ENCODE peak calls at places on chromosomes 1 and 21, in eight cellular contexts. E, T, A, O, N, J, C and X are unnamed samples.

GRCh38 chr1:224544276-224544675 is 71.8 kb upstream of the CNIH3 start:
- DNase-seq in J (no peak), A (no peak), N (no peak), T (no peak), C (peak; percentile 47), O (no peak), E (no peak), X (no peak)

GRCh38 chr1:221429262-221429661 is 312.6 kb downstream of the DUSP10 start:
- DNase-seq in T (no peak), N (no peak), E (no peak), J (peak; percentile 57), C (peak; percentile 63), O (no peak), A (no peak), X (no peak)

GRCh38 chr1:42773420-42773819 is 6.4 kb downstream of the C1orf50 start:
- DNase-seq in E (no peak), J (no peak), O (no peak), N (no peak), C (no peak), A (no peak), T (no peak), X (no peak)

GRCh38 chr1:94081566-94082344 is 39.2 kb downstream of the ABCA4 start:
- DNase-seq in C (peak; percentile 91), N (no peak), T (no peak), A (no peak), O (no peak), E (no peak), J (peak; percentile 98), X (no peak)

GRCh38 chr1:77473690-77474089 is 191.9 kb downstream of the AK5 start:
- DNase-seq in N (no peak), C (peak; percentile 93), A (no peak), J (peak; percentile 79), E (no peak), O (no peak), T (no peak), X (no peak)

GRCh38 chr1:84668185-84668584 is 22.1 kb downstream of the SSX2IP start:
- DNase-seq in E (no peak), J (no peak), A (no peak), O (peak; percentile 56), N (peak; percentile 6), C (no peak), T (no peak), X (peak; percentile 51)

GRCh38 chr1:181986907-181987305 is 74.6 kb downstream of the ZNF648 start:
- DNase-seq in N (no peak), J (no peak), T (no peak), O (no peak), C (no peak), A (no peak), E (no peak), X (no peak)

GRCh38 chr1:97006044-97006676 is 284.6 kb downstream of the PTBP2 start:
- DNase-seq in T (no peak), A (peak; percentile 24), J (peak; percentile 60), E (no peak), N (no peak), O (no peak), C (peak; percentile 84), X (no peak)

GRCh38 chr1:163315773-163316374 is 5.9 kb upstream of the NUF2 start:
- DNase-seq in O (peak; percentile 83), E (no peak), N (peak; percentile 67), C (peak; percentile 68), J (peak; percentile 10), A (peak; percentile 61), T (peak; percentile 38), X (peak; percentile 58)

GRCh38 chr1:3352084-3352951 is 102.1 kb upstream of the ARHGEF16 start:
- DNase-seq in J (no peak), T (no peak), E (peak; percentile 73), A (no peak), C (peak; percentile 18), O (no peak), N (peak; percentile 94), X (peak; percentile 85)

GRCh38 chr1:147738129-147738528 is 22.3 kb downstream of the GJA5 start:
- DNase-seq in J (no peak), O (no peak), T (no peak), C (no peak), N (no peak), A (no peak), E (no peak), X (no peak)

GRCh38 chr1:240352769-240353168 is 259.2 kb downstream of the GREM2 start:
- DNase-seq in A (no peak), E (no peak), T (no peak), N (no peak), O (no peak), J (no peak), C (peak; percentile 95), X (no peak)

GRCh38 chr1:218357211-218357892 is 12.2 kb downstream of the TGFB2 start:
- DNase-seq in O (no peak), C (no peak), E (no peak), T (no peak), N (no peak), A (no peak), J (no peak), X (no peak)

GRCh38 chr1:2786329-2787162 is 14.9 kb downstream of the TTC34 start:
- DNase-seq in C (no peak), J (no peak), T (peak; percentile 56), N (peak; percentile 19), E (no peak), A (peak; percentile 45), O (peak; percentile 85), X (peak; percentile 71)

GRCh38 chr1:202649553-202650392 is 60.5 kb downstream of the SYT2 start:
- DNase-seq in E (no peak), N (no peak), T (no peak), C (no peak), O (no peak), J (no peak), A (no peak), X (no peak)

GRCh38 chr21:16455978-16456377 is 726.2 kb downstream of the USP25 start:
- DNase-seq in C (no peak), A (no peak), J (no peak), O (no peak), E (no peak), T (no peak), N (no peak), X (no peak)

GRCh38 chr1:1763657-1764621 is 14.3 kb downstream of the NADK start:
- DNase-seq in T (no peak), A (no peak), N (no peak), O (no peak), C (no peak), E (no peak), J (peak; percentile 94), X (no peak)

GRCh38 chr1:177884499-177885021 is 85.3 kb downstream of the SEC16B start:
- DNase-seq in E (no peak), C (no peak), T (no peak), N (no peak), O (no peak), A (no peak), J (no peak), X (no peak)

GRCh38 chr1:17458794-17459193 is 19.3 kb upstream of the RCC2 start:
- DNase-seq in T (no peak), N (no peak), J (no peak), O (no peak), A (no peak), E (no peak), C (no peak), X (no peak)

GRCh38 chr1:17465186-17465585 is 25.7 kb upstream of the RCC2 start:
- DNase-seq in N (no peak), C (no peak), T (no peak), O (no peak), E (no peak), J (peak; percentile 41), A (no peak), X (no peak)

GRCh38 chr1:17463991-17464390 is 24.5 kb upstream of the RCC2 start:
- DNase-seq in J (no peak), O (no peak), A (no peak), N (no peak), T (no peak), C (no peak), E (no peak), X (no peak)

GRCh38 chr1:17462677-17463076 is 23.2 kb upstream of the RCC2 start:
- DNase-seq in O (no peak), C (no peak), E (no peak), N (no peak), J (no peak), A (no peak), T (no peak), X (no peak)

DNA sequence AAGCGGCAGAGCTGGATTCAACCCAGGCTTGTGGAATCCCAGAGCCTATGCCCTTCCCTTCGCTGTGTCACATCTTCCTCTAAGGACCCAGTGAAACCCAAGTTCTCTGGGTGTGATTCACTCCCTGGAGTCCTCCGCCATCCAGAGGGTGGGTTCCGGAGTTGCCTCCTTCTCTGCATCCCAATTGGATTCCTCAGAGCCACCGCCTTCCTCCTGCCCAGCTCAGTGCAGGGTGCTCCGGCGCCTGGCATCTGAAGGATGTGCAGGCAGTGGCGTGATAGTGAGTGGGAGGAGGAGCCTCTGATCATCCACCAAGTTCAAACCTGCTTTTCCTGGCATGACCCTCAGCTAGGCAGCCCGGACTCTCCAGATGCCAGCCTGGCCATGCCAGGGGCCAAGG is 20.8 kb upstream of the RCC2 start:
- DNase-seq in N (no peak), T (no peak), C (no peak), A (no peak), O (no peak), E (no peak), J (peak; percentile 98), X (no peak)
- H3K27ac ChIP-seq in N (no peak overlapping the region), T (no peak overlapping the region), C (no peak overlapping the region), A (peak overlapping the region; percentile 17), O (no peak overlapping the region), E (no peak overlapping the region), J (peak overlapping the region; percentile 86), X (no peak overlapping the region)

DNA sequence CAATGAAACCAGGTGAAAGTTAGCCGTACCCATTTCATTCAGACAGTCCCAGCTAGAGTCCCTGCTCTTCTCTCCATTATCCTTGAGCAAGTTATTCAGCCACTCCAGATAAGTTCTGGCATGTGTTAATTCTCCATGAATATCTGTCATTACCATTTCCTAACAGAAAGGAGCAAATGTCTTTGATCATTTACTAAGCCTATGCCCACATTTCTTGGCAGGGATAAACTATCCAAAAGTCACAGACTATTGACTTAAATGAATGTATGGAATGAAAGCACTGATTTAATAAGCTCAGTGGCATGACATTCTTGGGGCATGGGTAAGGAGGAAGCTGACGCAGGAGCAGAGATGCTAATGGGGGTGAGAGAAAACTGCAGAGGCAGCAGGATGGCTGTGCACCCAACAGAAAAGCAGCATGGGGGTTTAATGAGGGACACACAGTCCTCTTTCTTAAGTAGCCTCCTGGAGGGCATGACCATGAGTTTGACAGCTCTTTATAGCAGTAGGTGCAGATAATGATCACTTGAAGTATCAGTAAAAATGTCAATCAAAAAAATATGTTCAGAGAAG is 17.6 kb upstream of the DHCR24 start:
- DNase-seq in C (peak; percentile 82), E (no peak), O (no peak), J (peak; percentile 70), A (no peak), T (no peak), N (no peak), X (no peak)
- H3K9ac ChIP-seq in C (no peak overlapping the region), E (no peak overlapping the region), O (no peak overlapping the region), J (no peak overlapping the region), A (no peak overlapping the region), T (no peak overlapping the region), N (no peak overlapping the region), X (no peak overlapping the region)

GRCh38 chr1:222618880-222619321 is 1.0 kb downstream of the MIA3 start:
- DNase-seq in T (peak; percentile 26), A (no peak), J (peak; percentile 46), E (peak; percentile 55), N (peak; percentile 56), O (no peak), C (peak; percentile 29), X (peak; percentile 79)
- H3K27ac ChIP-seq in T (no peak overlapping the region), A (no peak overlapping the region), J (peak overlapping the region; percentile 56), E (no peak overlapping the region), N (no peak overlapping the region), O (no peak overlapping the region), C (peak overlapping the region; percentile 12), X (no peak overlapping the region)

GRCh38 chr1:112358798-112359408 is 37.1 kb upstream of the CTTNBP2NL start:
- DNase-seq in E (peak; percentile 83), C (peak; percentile 45), N (peak; percentile 65), O (peak; percentile 61), A (peak; percentile 16), J (peak; percentile 59), T (peak; percentile 46), X (peak; percentile 92)
- H3K9ac ChIP-seq in E (no peak overlapping the region), C (no peak overlapping the region), N (no peak overlapping the region), O (no peak overlapping the region), A (no peak overlapping the region), J (no peak overlapping the region), T (no peak overlapping the region), X (no peak overlapping the region)